ENCODE peak calls at places on chromosomes 7 and 10, in ten cellular contexts. One of them, this sample, is unnamed.

GRCh38 chr7:83629117-83629880 is 19.6 kb downstream of the SEMA3E start:
- DNase-seq in cardiac fibroblast: no peak
- DNase-seq in IMR-90: no peak
- DNase-seq in lower lobe of right lung: no peak
- DNase-seq in HFF-Myc: no peak
- DNase-seq in CD8-positive, alpha-beta T cell: no peak
- DNase-seq in fibroblast of lung: no peak
- DNase-seq in HCT116: no peak
- DNase-seq in heart left ventricle: no peak
- DNase-seq in heart right ventricle: no peak
- DNase-seq in this sample: no peak

GRCh38 chr10:95290801-95291633 is at the start of gene PDLIM1:
- DNase-seq in cardiac fibroblast: peak; percentile 74
- DNase-seq in IMR-90: peak; percentile 45
- DNase-seq in lower lobe of right lung: peak; percentile 89
- DNase-seq in HFF-Myc: no peak
- DNase-seq in CD8-positive, alpha-beta T cell: peak; percentile 29
- DNase-seq in fibroblast of lung: peak; percentile 56
- DNase-seq in HCT116: no peak
- DNase-seq in heart left ventricle: peak; percentile 87
- DNase-seq in heart right ventricle: peak; percentile 84
- DNase-seq in this sample: no peak

GRCh38 chr7:112453505-112454171 is 3.4 kb downstream of the IFRD1 start:
- DNase-seq in cardiac fibroblast: peak; percentile 71
- DNase-seq in IMR-90: peak; percentile 83
- DNase-seq in lower lobe of right lung: no peak
- DNase-seq in HFF-Myc: no peak
- DNase-seq in CD8-positive, alpha-beta T cell: no peak
- DNase-seq in fibroblast of lung: peak; percentile 55
- DNase-seq in HCT116: no peak
- DNase-seq in heart left ventricle: no peak
- DNase-seq in heart right ventricle: no peak
- DNase-seq in this sample: peak; percentile 84

GRCh38 chr10:127091354-127091753 is 105.0 kb downstream of the INSYN2A start:
- DNase-seq in cardiac fibroblast: no peak
- DNase-seq in IMR-90: no peak
- DNase-seq in lower lobe of right lung: no peak
- DNase-seq in HFF-Myc: no peak
- DNase-seq in CD8-positive, alpha-beta T cell: no peak
- DNase-seq in fibroblast of lung: no peak
- DNase-seq in HCT116: no peak
- DNase-seq in heart left ventricle: no peak
- DNase-seq in heart right ventricle: no peak
- DNase-seq in this sample: no peak

GRCh38 chr10:25038303-25038702 is 21.9 kb downstream of the THNSL1 start:
- DNase-seq in cardiac fibroblast: no peak
- DNase-seq in IMR-90: no peak
- DNase-seq in lower lobe of right lung: no peak
- DNase-seq in HFF-Myc: no peak
- DNase-seq in CD8-positive, alpha-beta T cell: no peak
- DNase-seq in fibroblast of lung: no peak
- DNase-seq in HCT116: no peak
- DNase-seq in heart left ventricle: no peak
- DNase-seq in heart right ventricle: no peak
- DNase-seq in this sample: no peak

GRCh38 chr10:11875499-11876281 is 52.5 kb downstream of the PROSER2 start:
- DNase-seq in cardiac fibroblast: peak; percentile 93
- DNase-seq in IMR-90: peak; percentile 87
- DNase-seq in lower lobe of right lung: peak; percentile 93
- DNase-seq in HFF-Myc: peak; percentile 67
- DNase-seq in CD8-positive, alpha-beta T cell: no peak
- DNase-seq in fibroblast of lung: peak; percentile 90
- DNase-seq in HCT116: peak; percentile 88
- DNase-seq in heart left ventricle: peak; percentile 85
- DNase-seq in heart right ventricle: peak; percentile 73
- DNase-seq in this sample: peak; percentile 78

GRCh38 chr7:50742401-50742800 is 40.3 kb downstream of the GRB10 start:
- DNase-seq in cardiac fibroblast: no peak
- DNase-seq in IMR-90: no peak
- DNase-seq in lower lobe of right lung: no peak
- DNase-seq in HFF-Myc: no peak
- DNase-seq in CD8-positive, alpha-beta T cell: no peak
- DNase-seq in fibroblast of lung: no peak
- DNase-seq in HCT116: no peak
- DNase-seq in heart left ventricle: no peak
- DNase-seq in heart right ventricle: no peak
- DNase-seq in this sample: no peak

GRCh38 chr10:6794441-6794840 is 214.4 kb upstream of the PRKCQ start:
- DNase-seq in cardiac fibroblast: no peak
- DNase-seq in IMR-90: no peak
- DNase-seq in lower lobe of right lung: no peak
- DNase-seq in HFF-Myc: no peak
- DNase-seq in CD8-positive, alpha-beta T cell: no peak
- DNase-seq in fibroblast of lung: no peak
- DNase-seq in HCT116: no peak
- DNase-seq in heart left ventricle: no peak
- DNase-seq in heart right ventricle: no peak
- DNase-seq in this sample: no peak

GRCh38 chr10:126252884-126253612 is 135.2 kb downstream of the ADAM12 start:
- DNase-seq in cardiac fibroblast: peak; percentile 95
- DNase-seq in IMR-90: peak; percentile 100
- DNase-seq in lower lobe of right lung: no peak
- DNase-seq in HFF-Myc: peak; percentile 99
- DNase-seq in CD8-positive, alpha-beta T cell: no peak
- DNase-seq in fibroblast of lung: peak; percentile 100
- DNase-seq in HCT116: no peak
- DNase-seq in heart left ventricle: no peak
- DNase-seq in heart right ventricle: no peak
- DNase-seq in this sample: peak; percentile 100

GRCh38 chr10:18397886-18398285 is 253.5 kb downstream of the NSUN6 start:
- DNase-seq in cardiac fibroblast: no peak
- DNase-seq in IMR-90: no peak
- DNase-seq in lower lobe of right lung: no peak
- DNase-seq in HFF-Myc: no peak
- DNase-seq in CD8-positive, alpha-beta T cell: no peak
- DNase-seq in fibroblast of lung: no peak
- DNase-seq in HCT116: no peak
- DNase-seq in heart left ventricle: no peak
- DNase-seq in heart right ventricle: no peak
- DNase-seq in this sample: no peak

GRCh38 chr10:112221545-112221944 is 38.0 kb upstream of the GPAM start:
- DNase-seq in cardiac fibroblast: no peak
- DNase-seq in IMR-90: peak; percentile 33
- DNase-seq in lower lobe of right lung: no peak
- DNase-seq in HFF-Myc: no peak
- DNase-seq in CD8-positive, alpha-beta T cell: no peak
- DNase-seq in fibroblast of lung: no peak
- DNase-seq in HCT116: no peak
- DNase-seq in heart left ventricle: no peak
- DNase-seq in heart right ventricle: no peak
- DNase-seq in this sample: peak; percentile 54

GRCh38 chr7:129569811-129570215 is 41.7 kb upstream of the NRF1 start:
- DNase-seq in cardiac fibroblast: peak; percentile 85
- DNase-seq in IMR-90: peak; percentile 85
- DNase-seq in lower lobe of right lung: no peak
- DNase-seq in HFF-Myc: peak; percentile 75
- DNase-seq in CD8-positive, alpha-beta T cell: no peak
- DNase-seq in fibroblast of lung: peak; percentile 93
- DNase-seq in HCT116: peak; percentile 63
- DNase-seq in heart left ventricle: peak; percentile 31
- DNase-seq in heart right ventricle: no peak
- DNase-seq in this sample: peak; percentile 93

GRCh38 chr7:137342751-137343482 is 616 bp downstream of the PTN start:
- DNase-seq in cardiac fibroblast: no peak
- DNase-seq in IMR-90: peak; percentile 12
- DNase-seq in lower lobe of right lung: no peak
- DNase-seq in HFF-Myc: no peak
- DNase-seq in CD8-positive, alpha-beta T cell: no peak
- DNase-seq in fibroblast of lung: peak; percentile 6
- DNase-seq in HCT116: no peak
- DNase-seq in heart left ventricle: no peak
- DNase-seq in heart right ventricle: no peak
- DNase-seq in this sample: no peak

GRCh38 chr7:43781726-43782607 is 23.5 kb downstream of the BLVRA start:
- DNase-seq in cardiac fibroblast: peak; percentile 27
- DNase-seq in IMR-90: peak; percentile 62
- DNase-seq in lower lobe of right lung: no peak
- DNase-seq in HFF-Myc: no peak
- DNase-seq in CD8-positive, alpha-beta T cell: no peak
- DNase-seq in fibroblast of lung: peak; percentile 62
- DNase-seq in HCT116: no peak
- DNase-seq in heart left ventricle: no peak
- DNase-seq in heart right ventricle: no peak
- DNase-seq in this sample: peak; percentile 78

GRCh38 chr10:73786512-73786885 is 1.1 kb downstream of the ZSWIM8 start:
- DNase-seq in cardiac fibroblast: no peak
- DNase-seq in IMR-90: no peak
- DNase-seq in lower lobe of right lung: no peak
- DNase-seq in HFF-Myc: no peak
- DNase-seq in CD8-positive, alpha-beta T cell: no peak
- DNase-seq in fibroblast of lung: no peak
- DNase-seq in HCT116: no peak
- DNase-seq in heart left ventricle: no peak
- DNase-seq in heart right ventricle: no peak
- DNase-seq in this sample: no peak

GRCh38 chr7:135645296-135645904 is 16.9 kb upstream of the STMP1 start:
- DNase-seq in cardiac fibroblast: peak; percentile 75
- DNase-seq in IMR-90: peak; percentile 64
- DNase-seq in lower lobe of right lung: no peak
- DNase-seq in HFF-Myc: no peak
- DNase-seq in CD8-positive, alpha-beta T cell: no peak
- DNase-seq in fibroblast of lung: peak; percentile 32
- DNase-seq in HCT116: peak; percentile 40
- DNase-seq in heart left ventricle: no peak
- DNase-seq in heart right ventricle: no peak
- DNase-seq in this sample: peak; percentile 58
- TF ChIP-seq CTCF in cardiac fibroblast: peak; percentile 73
- TF ChIP-seq CTCF in IMR-90: peak; percentile 79
- TF ChIP-seq CTCF in lower lobe of right lung: peak; percentile 80
- TF ChIP-seq CTCF in HFF-Myc: peak; percentile 44
- TF ChIP-seq CTCF in CD8-positive, alpha-beta T cell: peak; percentile 79
- TF ChIP-seq CTCF in fibroblast of lung: peak; percentile 77
- TF ChIP-seq CTCF in HCT116: peak; percentile 76
- TF ChIP-seq CTCF in heart left ventricle: peak; percentile 64
- TF ChIP-seq CTCF in heart right ventricle: peak; percentile 76
- TF ChIP-seq CTCF in this sample: peak; percentile 76

GRCh38 chr7:152462995-152463713 is 27.4 kb upstream of the KMT2C start:
- DNase-seq in cardiac fibroblast: peak; percentile 81
- DNase-seq in IMR-90: peak; percentile 55
- DNase-seq in lower lobe of right lung: no peak
- DNase-seq in HFF-Myc: peak; percentile 19
- DNase-seq in CD8-positive, alpha-beta T cell: no peak
- DNase-seq in fibroblast of lung: peak; percentile 67
- DNase-seq in HCT116: no peak
- DNase-seq in heart left ventricle: no peak
- DNase-seq in heart right ventricle: no peak
- DNase-seq in this sample: peak; percentile 56
- H3K4me3 ChIP-seq in cardiac fibroblast: peak overlapping the region; percentile 69
- H3K4me3 ChIP-seq in IMR-90: peak overlapping the region; percentile 89
- H3K4me3 ChIP-seq in lower lobe of right lung: peak overlapping the region; percentile 83
- H3K4me3 ChIP-seq in HFF-Myc: peak overlapping the region; percentile 53
- H3K4me3 ChIP-seq in CD8-positive, alpha-beta T cell: peak overlapping the region; percentile 90
- H3K4me3 ChIP-seq in fibroblast of lung: peak overlapping the region; percentile 72
- H3K4me3 ChIP-seq in HCT116: peak overlapping the region; percentile 65
- H3K4me3 ChIP-seq in heart left ventricle: peak overlapping the region; percentile 50
- H3K4me3 ChIP-seq in heart right ventricle: peak overlapping the region; percentile 75
- H3K4me3 ChIP-seq in this sample: peak overlapping the region; percentile 62

GRCh38 chr10:35409808-35410207 is 73.5 kb downstream of the CCNY start:
- DNase-seq in cardiac fibroblast: no peak
- DNase-seq in IMR-90: no peak
- DNase-seq in lower lobe of right lung: no peak
- DNase-seq in HFF-Myc: no peak
- DNase-seq in CD8-positive, alpha-beta T cell: no peak
- DNase-seq in fibroblast of lung: no peak
- DNase-seq in HCT116: no peak
- DNase-seq in heart left ventricle: no peak
- DNase-seq in heart right ventricle: no peak
- DNase-seq in this sample: no peak
- TF ChIP-seq CTCF in cardiac fibroblast: no peak
- TF ChIP-seq CTCF in IMR-90: no peak
- TF ChIP-seq CTCF in lower lobe of right lung: no peak
- TF ChIP-seq CTCF in HFF-Myc: no peak
- TF ChIP-seq CTCF in CD8-positive, alpha-beta T cell: no peak
- TF ChIP-seq CTCF in fibroblast of lung: no peak
- TF ChIP-seq CTCF in HCT116: no peak
- TF ChIP-seq CTCF in heart left ventricle: no peak
- TF ChIP-seq CTCF in heart right ventricle: no peak
- TF ChIP-seq CTCF in this sample: no peak

DNA sequence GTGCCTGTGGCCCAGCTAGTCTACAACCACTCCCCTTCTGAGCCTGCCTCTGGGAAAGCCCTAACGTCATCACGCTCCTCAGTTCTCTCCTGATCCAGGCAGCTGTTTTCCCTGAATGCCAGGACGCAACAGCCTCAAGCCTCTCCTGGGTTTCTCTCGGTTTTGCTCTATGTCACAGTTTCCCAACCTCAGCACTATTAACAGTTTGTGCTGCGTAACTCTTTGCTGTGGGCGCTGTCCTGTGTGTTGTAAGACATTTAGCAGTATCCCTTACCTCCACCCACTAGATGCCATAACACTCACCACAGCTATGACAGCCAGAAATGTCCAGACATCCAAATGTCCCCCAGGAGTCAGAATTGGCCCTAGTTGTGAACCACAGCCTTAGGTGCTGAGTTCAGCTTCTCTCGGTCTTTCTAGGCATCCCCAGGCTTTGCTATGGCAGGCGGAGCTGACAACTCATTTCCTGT is 226.3 kb upstream of the NPVF start:
- DNase-seq in cardiac fibroblast: peak; percentile 39
- DNase-seq in IMR-90: no peak
- DNase-seq in lower lobe of right lung: no peak
- DNase-seq in HFF-Myc: no peak
- DNase-seq in CD8-positive, alpha-beta T cell: no peak
- DNase-seq in fibroblast of lung: no peak
- DNase-seq in HCT116: no peak
- DNase-seq in heart left ventricle: peak; percentile 53
- DNase-seq in heart right ventricle: peak; percentile 18
- DNase-seq in this sample: peak; percentile 87
- H3K4me3 ChIP-seq in cardiac fibroblast: no peak overlapping the region
- H3K4me3 ChIP-seq in IMR-90: no peak overlapping the region
- H3K4me3 ChIP-seq in lower lobe of right lung: no peak overlapping the region
- H3K4me3 ChIP-seq in HFF-Myc: no peak overlapping the region
- H3K4me3 ChIP-seq in CD8-positive, alpha-beta T cell: no peak overlapping the region
- H3K4me3 ChIP-seq in fibroblast of lung: no peak overlapping the region
- H3K4me3 ChIP-seq in HCT116: no peak overlapping the region
- H3K4me3 ChIP-seq in heart left ventricle: no peak overlapping the region
- H3K4me3 ChIP-seq in heart right ventricle: no peak overlapping the region
- H3K4me3 ChIP-seq in this sample: no peak overlapping the region